ENCODE peak calls at places on chromosomes 16 and 17, in six cellular contexts. One of them, this sample, is unnamed.

GRCh38 chr16:30914849-30915248 is 8.5 kb upstream of the FBXL19 start:
- DNase-seq in H1: no peak
- DNase-seq in adrenal gland: no peak
- DNase-seq in A549: no peak
- DNase-seq in dorsolateral prefrontal cortex: no peak
- DNase-seq in left ventricle myocardium inferior: no peak
- DNase-seq in this sample: no peak

GRCh38 chr16:51982715-51983680 is 563.9 kb downstream of the TOX3 start:
- DNase-seq in H1: no peak
- DNase-seq in A549: peak
- DNase-seq in dorsolateral prefrontal cortex: peak
- DNase-seq in adrenal gland: peak
- DNase-seq in left ventricle myocardium inferior: no peak
- DNase-seq in this sample: peak

GRCh38 chr17:9432121-9432866 is 143.3 kb downstream of the STX8 start:
- DNase-seq in adrenal gland: no peak
- DNase-seq in H1: no peak
- DNase-seq in left ventricle myocardium inferior: no peak
- DNase-seq in A549: no peak
- DNase-seq in dorsolateral prefrontal cortex: no peak
- DNase-seq in this sample: peak

GRCh38 chr17:40415390-40415789 is 2.3 kb downstream of the TOP2A start:
- DNase-seq in dorsolateral prefrontal cortex: no peak
- DNase-seq in H1: no peak
- DNase-seq in adrenal gland: no peak
- DNase-seq in A549: peak
- DNase-seq in left ventricle myocardium inferior: no peak
- DNase-seq in this sample: no peak

GRCh38 chr16:17416461-17417221 is 54.1 kb downstream of the XYLT1 start:
- DNase-seq in H1: no peak
- DNase-seq in A549: no peak
- DNase-seq in adrenal gland: peak
- DNase-seq in left ventricle myocardium inferior: peak
- DNase-seq in dorsolateral prefrontal cortex: peak
- DNase-seq in this sample: peak

GRCh38 chr17:1485748-1486376 is 6.6 kb downstream of the MYO1C start:
- DNase-seq in left ventricle myocardium inferior: peak
- DNase-seq in A549: peak
- DNase-seq in H1: no peak
- DNase-seq in adrenal gland: peak
- DNase-seq in dorsolateral prefrontal cortex: no peak
- DNase-seq in this sample: peak

GRCh38 chr17:69997332-69997731 is 77.7 kb upstream of the KCNJ16 start:
- DNase-seq in A549: no peak
- DNase-seq in adrenal gland: no peak
- DNase-seq in dorsolateral prefrontal cortex: no peak
- DNase-seq in H1: no peak
- DNase-seq in left ventricle myocardium inferior: no peak
- DNase-seq in this sample: no peak

GRCh38 chr16:48432136-48432535 is 46.9 kb upstream of the SIAH1 start:
- DNase-seq in A549: no peak
- DNase-seq in H1: no peak
- DNase-seq in adrenal gland: no peak
- DNase-seq in dorsolateral prefrontal cortex: no peak
- DNase-seq in left ventricle myocardium inferior: no peak
- DNase-seq in this sample: peak

GRCh38 chr17:37465058-37465616 is 24.6 kb upstream of the DUSP14 start:
- DNase-seq in left ventricle myocardium inferior: no peak
- DNase-seq in H1: no peak
- DNase-seq in A549: no peak
- DNase-seq in adrenal gland: no peak
- DNase-seq in dorsolateral prefrontal cortex: no peak
- DNase-seq in this sample: no peak

GRCh38 chr17:4375039-4375748 is 8.7 kb upstream of the UBE2G1 start:
- DNase-seq in left ventricle myocardium inferior: no peak
- DNase-seq in dorsolateral prefrontal cortex: no peak
- DNase-seq in adrenal gland: no peak
- DNase-seq in H1: no peak
- DNase-seq in A549: no peak
- DNase-seq in this sample: peak

GRCh38 chr17:48970865-48971687 is 2.7 kb upstream of the GIP start:
- DNase-seq in adrenal gland: no peak
- DNase-seq in dorsolateral prefrontal cortex: no peak
- DNase-seq in left ventricle myocardium inferior: no peak
- DNase-seq in A549: no peak
- DNase-seq in H1: no peak
- DNase-seq in this sample: no peak

GRCh38 chr17:64343833-64344637 is 46.6 kb downstream of the PECAM1 start:
- DNase-seq in left ventricle myocardium inferior: peak
- DNase-seq in dorsolateral prefrontal cortex: no peak
- DNase-seq in A549: peak
- DNase-seq in adrenal gland: peak
- DNase-seq in H1: no peak
- DNase-seq in this sample: no peak

GRCh38 chr17:80724723-80725388 is 180.2 kb downstream of the RPTOR start:
- DNase-seq in A549: peak
- DNase-seq in H1: no peak
- DNase-seq in adrenal gland: no peak
- DNase-seq in left ventricle myocardium inferior: no peak
- DNase-seq in dorsolateral prefrontal cortex: no peak
- DNase-seq in this sample: no peak

GRCh38 chr17:74713199-74713755 is 554 bp upstream of the CD300LF start:
- DNase-seq in H1: no peak
- DNase-seq in dorsolateral prefrontal cortex: no peak
- DNase-seq in A549: no peak
- DNase-seq in left ventricle myocardium inferior: no peak
- DNase-seq in adrenal gland: no peak
- DNase-seq in this sample: no peak

GRCh38 chr16:10862432-10862831 is 14.6 kb upstream of the CIITA start:
- DNase-seq in A549: no peak
- DNase-seq in left ventricle myocardium inferior: no peak
- DNase-seq in adrenal gland: peak
- DNase-seq in dorsolateral prefrontal cortex: no peak
- DNase-seq in H1: no peak
- DNase-seq in this sample: no peak

GRCh38 chr17:41539979-41540701 is 12.0 kb upstream of the KRT19 start:
- DNase-seq in dorsolateral prefrontal cortex: no peak
- DNase-seq in H1: no peak
- DNase-seq in left ventricle myocardium inferior: no peak
- DNase-seq in A549: no peak
- DNase-seq in adrenal gland: no peak
- DNase-seq in this sample: no peak

GRCh38 chr16:25291580-25291979 is 33.9 kb upstream of the ZKSCAN2 start:
- DNase-seq in left ventricle myocardium inferior: no peak
- DNase-seq in adrenal gland: no peak
- DNase-seq in dorsolateral prefrontal cortex: no peak
- DNase-seq in H1: no peak
- DNase-seq in A549: no peak
- DNase-seq in this sample: no peak

GRCh38 chr17:2071421-2072281 is 16.7 kb downstream of the HIC1 start:
- DNase-seq in A549: no peak
- DNase-seq in adrenal gland: peak
- DNase-seq in H1: no peak
- DNase-seq in dorsolateral prefrontal cortex: no peak
- DNase-seq in left ventricle myocardium inferior: peak
- DNase-seq in this sample: no peak

GRCh38 chr17:56909742-56910508 is 3.9 kb downstream of the TRIM25 start:
- DNase-seq in A549: no peak
- DNase-seq in H1: no peak
- DNase-seq in adrenal gland: peak
- DNase-seq in left ventricle myocardium inferior: no peak
- DNase-seq in dorsolateral prefrontal cortex: no peak
- DNase-seq in this sample: no peak

GRCh38 chr17:7443499-7444485 is 1.1 kb upstream of the CHRNB1 start:
- DNase-seq in dorsolateral prefrontal cortex: no peak
- DNase-seq in adrenal gland: peak
- DNase-seq in H1: no peak
- DNase-seq in A549: no peak
- DNase-seq in left ventricle myocardium inferior: no peak
- DNase-seq in this sample: no peak

GRCh38 chr17:7446669-7447068 is 1.8 kb downstream of the CHRNB1 start:
- DNase-seq in A549: no peak
- DNase-seq in left ventricle myocardium inferior: no peak
- DNase-seq in adrenal gland: no peak
- DNase-seq in dorsolateral prefrontal cortex: no peak
- DNase-seq in H1: no peak
- DNase-seq in this sample: no peak

GRCh38 chr17:7444682-7445010 is 215 bp upstream of the CHRNB1 start:
- DNase-seq in H1: no peak
- DNase-seq in adrenal gland: no peak
- DNase-seq in A549: no peak
- DNase-seq in left ventricle myocardium inferior: no peak
- DNase-seq in dorsolateral prefrontal cortex: no peak
- DNase-seq in this sample: no peak

GRCh38 chr17:7442142-7442541 is 2.7 kb upstream of the CHRNB1 start:
- DNase-seq in dorsolateral prefrontal cortex: no peak
- DNase-seq in adrenal gland: no peak
- DNase-seq in left ventricle myocardium inferior: no peak
- DNase-seq in H1: no peak
- DNase-seq in A549: no peak
- DNase-seq in this sample: no peak

DNA sequence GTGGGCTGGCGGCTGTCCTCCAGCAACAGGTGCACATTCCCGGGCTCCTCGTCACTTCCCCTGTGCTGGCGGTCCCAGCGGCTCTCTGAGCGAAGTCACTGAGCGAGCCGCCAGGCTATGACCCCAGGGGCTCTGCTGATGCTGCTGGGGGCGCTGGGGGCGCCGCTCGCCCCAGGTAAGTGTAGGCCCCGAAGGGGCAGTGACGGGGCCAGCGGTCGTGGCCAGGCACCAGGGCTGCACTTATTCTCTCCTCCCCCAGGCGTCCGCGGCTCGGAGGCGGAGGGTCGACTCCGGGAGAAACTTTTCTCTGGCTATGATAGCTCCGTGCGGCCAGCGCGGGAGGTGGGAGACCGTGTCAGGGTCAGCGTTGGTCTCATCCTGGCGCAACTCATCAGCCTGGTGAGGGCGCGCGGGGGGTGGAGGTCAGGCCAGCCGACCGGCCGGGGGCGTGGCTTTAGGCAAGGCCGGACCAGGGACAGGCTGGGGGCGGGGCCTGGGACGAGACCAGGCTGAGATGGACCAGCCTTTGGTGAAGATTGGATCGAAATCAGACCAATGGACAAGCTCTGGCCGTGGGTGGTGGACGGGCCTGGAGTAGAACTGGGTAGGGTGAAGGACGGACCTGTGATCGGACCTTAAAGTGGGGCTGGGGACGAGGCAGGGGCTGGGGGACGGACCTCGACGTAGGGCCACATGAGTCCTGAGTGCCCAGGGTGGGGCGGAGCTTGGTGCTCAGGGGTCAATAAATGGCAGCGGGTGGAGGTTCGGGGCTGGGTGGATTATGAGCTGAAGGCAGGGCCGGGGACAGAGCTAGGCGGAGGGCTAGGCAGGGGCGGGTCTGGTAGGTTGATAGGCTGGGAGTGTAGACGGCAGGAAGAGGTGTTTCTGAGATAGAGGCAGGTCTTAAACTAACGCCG is at the start of gene CHRNB1:
- DNase-seq in A549: peak
- DNase-seq in dorsolateral prefrontal cortex: peak
- DNase-seq in H1: peak
- DNase-seq in adrenal gland: peak
- DNase-seq in left ventricle myocardium inferior: peak
- DNase-seq in this sample: peak
- TF ChIP-seq CTCF in A549: no peak
- TF ChIP-seq CTCF in dorsolateral prefrontal cortex: no peak
- TF ChIP-seq CTCF in H1: no peak
- TF ChIP-seq CTCF in adrenal gland: peak
- TF ChIP-seq CTCF in left ventricle myocardium inferior: peak
- TF ChIP-seq CTCF in this sample: peak

DNA sequence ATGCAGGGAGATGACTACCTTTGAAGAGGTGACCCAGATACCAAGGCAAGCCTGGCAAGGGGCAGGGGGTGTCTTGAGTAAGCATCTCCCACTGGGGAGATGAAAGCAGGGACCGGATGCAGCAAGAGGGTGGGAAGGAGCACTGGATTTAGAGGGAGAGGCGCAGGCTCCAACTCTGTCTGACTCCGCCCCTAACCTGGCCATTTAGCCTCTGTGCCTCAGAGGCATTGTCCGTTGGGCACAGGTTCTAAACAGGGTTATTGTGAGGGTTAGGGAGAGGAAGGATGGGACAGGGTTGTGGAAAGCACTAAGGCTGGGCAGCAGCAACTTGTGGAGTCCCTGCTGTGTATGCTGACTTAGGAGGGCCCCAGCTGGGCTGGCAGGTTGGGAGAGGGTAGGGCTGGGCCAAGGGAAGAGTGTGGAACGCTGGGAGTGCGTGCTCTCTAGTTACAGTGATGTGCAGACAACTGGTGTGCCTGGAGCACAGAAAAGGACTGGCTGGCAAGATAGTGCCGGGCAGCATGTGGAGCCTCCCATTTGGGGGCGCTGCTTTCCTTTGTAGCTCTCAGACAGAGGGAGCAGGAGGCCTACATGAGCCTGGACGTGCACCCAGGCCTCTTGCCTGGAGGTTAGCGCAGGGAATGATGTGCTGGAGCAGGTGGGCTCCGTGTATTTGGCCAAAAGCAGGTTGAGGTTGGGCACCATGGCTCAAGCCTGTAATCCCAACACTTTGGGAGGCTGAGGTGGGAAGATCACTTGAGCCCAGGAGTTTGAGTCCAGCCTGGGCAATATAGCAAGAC is 26.2 kb downstream of the TBX2 start:
- DNase-seq in A549: no peak
- DNase-seq in adrenal gland: no peak
- DNase-seq in dorsolateral prefrontal cortex: no peak
- DNase-seq in H1: no peak
- DNase-seq in left ventricle myocardium inferior: no peak
- DNase-seq in this sample: peak
- TF ChIP-seq CTCF in A549: peak
- TF ChIP-seq CTCF in adrenal gland: no peak
- TF ChIP-seq CTCF in dorsolateral prefrontal cortex: no peak
- TF ChIP-seq CTCF in H1: peak
- TF ChIP-seq CTCF in left ventricle myocardium inferior: no peak
- TF ChIP-seq CTCF in this sample: no peak

DNA sequence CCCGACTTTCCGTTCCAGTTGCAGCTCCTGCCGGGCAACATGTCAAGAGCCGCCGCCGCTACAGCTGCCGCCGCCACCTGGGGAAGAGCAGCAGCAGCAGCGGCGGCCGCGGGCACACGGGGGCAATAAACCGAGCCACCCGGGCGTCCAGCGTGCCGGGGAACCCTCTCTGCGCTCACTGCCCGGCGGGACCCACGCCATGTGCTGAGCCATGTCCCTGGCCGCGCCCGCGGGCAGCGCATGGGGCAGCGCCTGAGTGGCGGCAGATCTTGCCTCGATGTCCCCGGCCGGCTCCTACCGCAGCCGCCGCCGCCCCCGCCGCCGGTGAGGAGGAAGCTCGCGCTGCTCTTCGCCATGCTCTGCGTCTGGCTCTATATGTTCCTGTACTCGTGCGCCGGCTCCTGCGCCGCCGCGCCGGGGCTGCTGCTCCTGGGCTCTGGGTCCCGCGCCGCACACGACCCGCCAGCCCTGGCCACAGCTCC is 439 bp downstream of the HS3ST3B1 start:
- DNase-seq in H1: no peak
- DNase-seq in left ventricle myocardium inferior: peak
- DNase-seq in adrenal gland: no peak
- DNase-seq in A549: peak
- DNase-seq in dorsolateral prefrontal cortex: no peak
- DNase-seq in this sample: peak
- TF ChIP-seq CTCF in H1: peak
- TF ChIP-seq CTCF in left ventricle myocardium inferior: peak
- TF ChIP-seq CTCF in adrenal gland: no peak
- TF ChIP-seq CTCF in A549: peak
- TF ChIP-seq CTCF in dorsolateral prefrontal cortex: no peak
- TF ChIP-seq CTCF in this sample: no peak

GRCh38 chr17:76561799-76562268 is 22.0 kb downstream of the PRCD start:
- DNase-seq in dorsolateral prefrontal cortex: no peak
- DNase-seq in adrenal gland: peak
- DNase-seq in H1: no peak
- DNase-seq in left ventricle myocardium inferior: no peak
- DNase-seq in A549: no peak
- DNase-seq in this sample: no peak
- TF ChIP-seq CTCF in dorsolateral prefrontal cortex: no peak
- TF ChIP-seq CTCF in adrenal gland: no peak
- TF ChIP-seq CTCF in H1: no peak
- TF ChIP-seq CTCF in left ventricle myocardium inferior: no peak
- TF ChIP-seq CTCF in A549: no peak
- TF ChIP-seq CTCF in this sample: no peak